ENCODE peak calls at places on chromosomes 2 and 18, in six cellular contexts. N is pancreas; O is A549; Z is fibroblast of lung; B is CD8-positive, alpha-beta T cell; C is heart right ventricle. M is an unnamed sample.

GRCh38 chr2:19540739-19541503 is 182.5 kb upstream of the OSR1 start:
- DNase-seq in Z (peak), C (no peak), N (no peak), O (peak), B (no peak), M (no peak)

GRCh38 chr18:46481847-46482245 is 175.2 kb downstream of the LOXHD1 start:
- DNase-seq in B (no peak), C (no peak), N (no peak), Z (peak), O (no peak), M (no peak)

GRCh38 chr2:159497857-159498256 is 118.5 kb downstream of the BAZ2B start:
- DNase-seq in O (no peak), Z (no peak), N (no peak), C (no peak), B (no peak), M (no peak)

GRCh38 chr2:99675110-99675661 is 185.4 kb upstream of the REV1 start:
- DNase-seq in C (no peak), Z (no peak), B (no peak), O (no peak), N (no peak), M (no peak)

GRCh38 chr2:216056739-216057138 is 24.9 kb downstream of the PECR start:
- DNase-seq in B (no peak), C (no peak), N (no peak), Z (no peak), O (peak), M (no peak)

GRCh38 chr2:11855120-11855760 is 108.8 kb downstream of the LPIN1 start:
- DNase-seq in N (no peak), B (no peak), O (no peak), C (no peak), Z (no peak), M (no peak)

GRCh38 chr18:36762074-36762473 is 66.7 kb downstream of the TPGS2 start:
- DNase-seq in B (no peak), Z (no peak), N (no peak), C (no peak), O (no peak), M (no peak)

GRCh38 chr18:63979409-63979908 is 9.6 kb downstream of the SERPINB8 start:
- DNase-seq in O (peak), C (peak), B (peak), Z (peak), N (no peak), M (no peak)

GRCh38 chr18:46061387-46061786 is 10.7 kb downstream of the PSTPIP2 start:
- DNase-seq in C (no peak), Z (no peak), O (no peak), N (no peak), B (no peak), M (no peak)

GRCh38 chr2:41759880-41760279 is 287.9 kb upstream of the PKDCC start:
- DNase-seq in O (no peak), C (no peak), Z (no peak), B (no peak), N (no peak), M (no peak)

GRCh38 chr2:41763091-41763490 is 284.7 kb upstream of the PKDCC start:
- DNase-seq in O (no peak), N (no peak), B (no peak), Z (no peak), C (no peak), M (no peak)

GRCh38 chr2:41768301-41768700 is 279.5 kb upstream of the PKDCC start:
- DNase-seq in B (no peak), N (no peak), O (no peak), C (peak), Z (no peak), M (no peak)

GRCh38 chr2:41764919-41765318 is 282.9 kb upstream of the PKDCC start:
- DNase-seq in N (no peak), O (no peak), B (no peak), C (no peak), Z (no peak), M (no peak)
- TF ChIP-seq CTCF in N (no peak), O (no peak), B (no peak), C (no peak), Z (no peak), M (no peak)

GRCh38 chr2:62410015-62410453 is 96.0 kb downstream of the TMEM17 start:
- DNase-seq in B (no peak), O (no peak), C (peak), N (no peak), Z (peak), M (no peak)
- TF ChIP-seq CTCF in B (no peak), O (peak), C (peak), N (no peak), Z (peak), M (no peak)

DNA sequence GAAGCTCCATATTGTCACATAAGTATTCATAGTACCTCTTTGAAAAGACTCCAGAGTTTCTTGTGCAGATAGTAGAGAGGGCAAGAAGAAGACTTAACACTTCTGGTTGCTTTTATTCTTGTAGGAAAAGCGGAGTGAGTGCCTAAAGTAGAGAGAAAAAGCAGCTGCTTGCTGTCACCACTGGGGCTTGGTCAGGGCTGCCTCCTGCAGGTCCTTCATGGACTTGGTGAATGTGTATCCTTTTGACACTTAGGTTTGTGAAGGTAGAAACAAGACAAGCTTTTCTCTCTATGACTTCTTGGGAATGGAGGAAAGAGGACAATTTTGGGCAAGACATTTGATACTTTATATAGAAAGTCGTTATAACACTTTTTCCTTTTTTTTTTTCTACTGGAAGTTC is 312.8 kb upstream of the FANCL start:
- DNase-seq in O (no peak), N (no peak), B (no peak), C (no peak), Z (peak), M (no peak)
- TF ChIP-seq CTCF in O (peak), N (no peak), B (no peak), C (no peak), Z (peak), M (no peak)

DNA sequence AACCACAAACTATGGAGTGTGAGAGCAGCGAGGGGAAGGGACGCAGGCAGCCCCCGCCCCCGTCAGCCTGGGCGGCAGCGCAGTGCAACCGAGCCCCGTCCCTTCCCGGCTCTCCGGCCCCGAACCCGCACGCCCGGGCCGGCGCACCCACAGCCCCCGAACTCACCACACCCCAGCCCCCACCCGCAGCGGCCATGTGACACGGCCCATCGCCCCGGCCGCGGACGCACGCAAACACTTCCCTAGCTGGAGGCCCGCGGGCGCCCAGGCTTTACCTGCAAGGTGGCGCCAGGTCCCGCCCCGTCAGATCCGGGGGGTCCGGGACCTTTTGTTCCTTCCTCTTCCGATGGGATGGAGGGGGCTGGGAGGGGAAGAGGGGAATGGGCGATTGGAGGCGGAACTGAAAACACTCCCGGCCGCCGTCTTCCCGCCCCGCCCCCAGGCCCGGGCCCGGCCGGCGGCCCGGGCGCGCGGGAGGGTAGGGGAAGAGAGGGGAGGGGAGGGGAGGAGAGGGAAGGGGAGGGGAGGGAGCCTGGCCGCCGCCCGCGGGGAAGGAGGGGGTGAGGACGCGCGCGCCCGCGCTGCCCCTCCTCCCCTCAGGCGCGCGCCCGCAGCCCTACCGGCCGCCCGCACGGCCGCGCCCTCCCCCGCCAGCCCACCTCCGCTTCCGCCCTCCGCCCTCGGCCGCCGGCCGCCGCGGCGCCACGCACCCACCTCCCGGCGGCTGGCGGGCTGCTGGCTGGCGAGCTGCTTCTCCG is at the start of gene SMAD2:
- DNase-seq in O (peak), N (peak), Z (peak), C (peak), B (peak), M (peak)
- TF ChIP-seq CTCF in O (no peak), N (no peak), Z (no peak), C (no peak), B (no peak), M (peak)

DNA sequence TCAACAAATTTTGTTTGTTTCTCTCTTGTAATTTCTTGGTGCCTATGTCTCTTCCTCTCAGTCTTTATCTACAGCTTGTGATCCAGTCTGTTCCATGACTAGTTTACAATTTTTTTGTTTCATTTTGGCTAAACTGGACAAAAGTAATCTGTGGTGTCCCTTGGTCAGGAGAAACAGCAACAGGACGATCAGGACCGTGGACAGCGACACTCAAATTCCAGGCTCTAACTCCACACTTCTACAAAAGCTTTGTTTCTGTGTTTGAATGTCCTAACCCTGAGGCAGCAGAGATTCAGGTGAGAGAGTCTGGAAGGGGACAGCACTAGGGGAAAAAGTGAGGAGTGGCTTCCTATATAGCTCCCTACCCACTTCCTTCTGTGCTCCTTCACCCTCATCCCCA is 593.3 kb upstream of the FANCL start:
- DNase-seq in O (no peak), Z (peak), C (peak), B (no peak), N (peak), M (no peak)
- TF ChIP-seq CTCF in O (no peak), Z (no peak), C (no peak), B (no peak), N (no peak), M (no peak)

DNA sequence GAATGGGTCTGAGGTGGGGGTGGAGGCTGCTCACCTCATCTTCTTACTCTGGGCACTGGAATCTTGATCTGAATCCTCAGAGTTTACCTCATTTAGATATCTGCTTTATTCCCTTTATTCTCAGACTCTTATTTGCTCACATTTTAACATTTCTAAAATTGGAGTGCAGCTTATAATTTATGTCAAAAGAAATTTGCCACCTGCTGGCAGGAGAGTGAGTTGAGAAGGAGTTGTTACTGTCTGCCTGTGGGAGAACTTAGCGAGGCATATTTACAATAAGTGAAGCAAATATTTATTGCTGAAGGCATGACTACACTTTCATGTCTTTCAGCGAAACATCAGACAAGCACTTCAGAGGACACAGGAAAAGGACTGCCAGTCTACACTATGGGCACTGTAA is 16.4 kb upstream of the KIAA2012 start:
- DNase-seq in Z (peak), B (no peak), O (no peak), N (no peak), C (no peak), M (no peak)
- TF ChIP-seq CTCF in Z (peak), B (no peak), O (peak), N (no peak), C (no peak), M (no peak)

M was measured in upper lobe of left lung.